ENCODE peak calls at places on chromosomes 1 and 21, in nine cellular contexts. P is heart right ventricle, R is AG04450, W is breast epithelium, D is fibroblast of mammary gland, G is ovary, O is AG10803, A is Peyer's patch, J is GM12865. L is an unnamed sample.

GRCh38 chr1:81433676-81434075 is 367.1 kb upstream of the ADGRL2 start:
- DNase-seq in P (no peak), R (no peak), W (no peak), D (no peak), G (no peak), O (no peak), A (no peak), J (no peak), L (no peak)

GRCh38 chr1:25998075-25998761 is 355 bp upstream of the PAFAH2 start:
- DNase-seq in P (peak), R (peak), W (peak), D (peak), G (peak), O (peak), A (peak), J (peak), L (peak)

GRCh38 chr1:55484173-55484572 is 269.0 kb upstream of the USP24 start:
- DNase-seq in P (no peak), R (no peak), W (no peak), D (no peak), G (no peak), O (peak), A (no peak), J (no peak), L (no peak)

GRCh38 chr1:229420765-229421164 is 13.1 kb downstream of the ACTA1 start:
- DNase-seq in P (no peak), R (no peak), W (no peak), D (no peak), G (no peak), O (no peak), A (no peak), J (peak), L (no peak)

GRCh38 chr1:25001125-25001915 is 71.2 kb upstream of the RUNX3 start:
- DNase-seq in P (no peak), R (no peak), W (no peak), D (no peak), G (no peak), O (no peak), A (no peak), J (peak), L (peak)

GRCh38 chr21:17389311-17389710 is 123.5 kb upstream of the CXADR start:
- DNase-seq in P (no peak), R (no peak), W (no peak), D (no peak), G (no peak), O (no peak), A (no peak), J (no peak), L (no peak)

GRCh38 chr1:29305943-29306342 is 69.6 kb downstream of the PTPRU start:
- DNase-seq in P (no peak), R (no peak), W (no peak), D (no peak), G (no peak), O (no peak), A (no peak), J (no peak), L (no peak)

GRCh38 chr1:9203623-9204022 is 31.0 kb upstream of the H6PD start:
- DNase-seq in P (no peak), R (no peak), W (no peak), D (no peak), G (no peak), O (no peak), A (no peak), J (no peak), L (no peak)

GRCh38 chr1:81899214-81899613 is 98.5 kb downstream of the ADGRL2 start:
- DNase-seq in P (no peak), R (no peak), W (no peak), D (no peak), G (no peak), O (no peak), A (no peak), J (no peak), L (no peak)

GRCh38 chr1:67355745-67356424 is 48.2 kb downstream of the IL12RB2 start:
- DNase-seq in P (no peak), R (peak), W (no peak), D (peak), G (no peak), O (peak), A (no peak), J (no peak), L (no peak)

GRCh38 chr1:26785611-26786436 is 1.9 kb upstream of the PIGV start:
- DNase-seq in P (no peak), R (no peak), W (no peak), D (peak), G (no peak), O (peak), A (peak), J (no peak), L (no peak)

GRCh38 chr1:224245188-224245587 is 62.1 kb downstream of the DEGS1 start:
- DNase-seq in P (peak), R (no peak), W (peak), D (peak), G (peak), O (peak), A (peak), J (peak), L (no peak)

GRCh38 chr21:36246080-36246631 is 73.8 kb upstream of the MORC3 start:
- DNase-seq in P (no peak), R (no peak), W (peak), D (no peak), G (no peak), O (no peak), A (no peak), J (no peak), L (no peak)

GRCh38 chr1:43532716-43533115 is 2.0 kb downstream of the PTPRF start:
- DNase-seq in P (no peak), R (no peak), W (no peak), D (no peak), G (no peak), O (no peak), A (no peak), J (no peak), L (no peak)

GRCh38 chr1:94481473-94481933 is 60.1 kb downstream of the F3 start:
- DNase-seq in P (no peak), R (peak), W (peak), D (peak), G (peak), O (peak), A (no peak), J (peak), L (no peak)

GRCh38 chr1:210850556-210850955 is 283.4 kb downstream of the KCNH1 start:
- DNase-seq in P (no peak), R (no peak), W (no peak), D (no peak), G (no peak), O (no peak), A (no peak), J (no peak), L (no peak)

GRCh38 chr1:109796484-109797305 is 33.0 kb upstream of the EPS8L3 start:
- DNase-seq in P (no peak), R (no peak), W (no peak), D (peak), G (no peak), O (no peak), A (no peak), J (no peak), L (no peak)

GRCh38 chr1:19344372-19344810 is 32.3 kb downstream of the SLC66A1 start:
- DNase-seq in P (peak), R (no peak), W (peak), D (peak), G (peak), O (peak), A (peak), J (peak), L (peak)

GRCh38 chr1:156435551-156436318 is 64.8 kb downstream of the MEF2D start:
- DNase-seq in P (no peak), R (no peak), W (no peak), D (no peak), G (no peak), O (no peak), A (no peak), J (no peak), L (no peak)

GRCh38 chr1:214280386-214281029 is 451 bp upstream of the SMYD2 start:
- DNase-seq in P (peak), R (no peak), W (no peak), D (peak), G (peak), O (peak), A (peak), J (peak), L (no peak)

GRCh38 chr21:41045534-41046268 is 122.3 kb upstream of the BACE2 start:
- DNase-seq in P (no peak), R (no peak), W (no peak), D (no peak), G (no peak), O (no peak), A (no peak), J (peak), L (no peak)

GRCh38 chr21:33886316-33886715 is 29.3 kb downstream of the ATP5PO start:
- DNase-seq in P (no peak), R (no peak), W (peak), D (no peak), G (no peak), O (no peak), A (no peak), J (no peak), L (no peak)

GRCh38 chr1:58779837-58780585 is 3.8 kb downstream of the JUN start:
- DNase-seq in P (no peak), R (no peak), W (peak), D (peak), G (peak), O (peak), A (no peak), J (no peak), L (no peak)

GRCh38 chr1:77044133-77044849 is 174.9 kb downstream of the PIGK start:
- DNase-seq in P (no peak), R (no peak), W (no peak), D (peak), G (no peak), O (no peak), A (no peak), J (no peak), L (no peak)

GRCh38 chr1:40041466-40041838 is 923 bp downstream of the CAP1 start:
- DNase-seq in P (no peak), R (no peak), W (no peak), D (no peak), G (no peak), O (no peak), A (no peak), J (no peak), L (no peak)

GRCh38 chr1:40040511-40041465 is at the start of gene CAP1:
- DNase-seq in P (peak), R (peak), W (peak), D (peak), G (peak), O (peak), A (peak), J (peak), L (peak)

GRCh38 chr1:40038693-40039092 is 1.8 kb upstream of the CAP1 start:
- DNase-seq in P (no peak), R (no peak), W (no peak), D (no peak), G (no peak), O (no peak), A (no peak), J (no peak), L (no peak)

GRCh38 chr1:40039757-40040510 is 595 bp upstream of the CAP1 start:
- DNase-seq in P (peak), R (peak), W (peak), D (peak), G (peak), O (peak), A (peak), J (peak), L (peak)

GRCh38 chr1:40039245-40039756 is 1.2 kb upstream of the CAP1 start:
- DNase-seq in P (no peak), R (no peak), W (no peak), D (peak), G (no peak), O (peak), A (no peak), J (peak), L (no peak)
- TF ChIP-seq CTCF in P (peak), R (no peak), W (no peak), D (no peak), G (no peak), O (no peak), A (peak), J (no peak), L (no peak)

GRCh38 chr1:10908266-10908665 is 104.2 kb upstream of the TARDBP start:
- DNase-seq in P (no peak), R (no peak), W (no peak), D (no peak), G (no peak), O (no peak), A (no peak), J (no peak), L (no peak)

GRCh38 chr1:10912441-10912840 is 100.0 kb upstream of the TARDBP start:
- DNase-seq in P (no peak), R (no peak), W (no peak), D (no peak), G (no peak), O (no peak), A (no peak), J (no peak), L (no peak)

GRCh38 chr1:10909697-10910489 is 102.6 kb upstream of the TARDBP start:
- DNase-seq in P (peak), R (no peak), W (no peak), D (peak), G (no peak), O (no peak), A (peak), J (peak), L (peak)

GRCh38 chr1:10911274-10912166 is 100.9 kb upstream of the TARDBP start:
- DNase-seq in P (no peak), R (no peak), W (no peak), D (no peak), G (no peak), O (no peak), A (no peak), J (no peak), L (no peak)

GRCh38 chr1:10910490-10911273 is 101.8 kb upstream of the TARDBP start:
- DNase-seq in P (no peak), R (no peak), W (no peak), D (no peak), G (no peak), O (no peak), A (no peak), J (no peak), L (no peak)
- TF ChIP-seq CTCF in P (no peak), R (no peak), W (no peak), D (no peak), G (no peak), O (no peak), A (no peak), J (no peak), L (no peak)

GRCh38 chr21:21309510-21309909 is 311.3 kb downstream of the NCAM2 start:
- DNase-seq in P (no peak), R (no peak), W (no peak), D (no peak), G (no peak), O (no peak), A (no peak), J (no peak), L (no peak)
- TF ChIP-seq CTCF in P (no peak), R (no peak), W (no peak), D (no peak), G (no peak), O (no peak), A (no peak), J (no peak), L (no peak)

DNA sequence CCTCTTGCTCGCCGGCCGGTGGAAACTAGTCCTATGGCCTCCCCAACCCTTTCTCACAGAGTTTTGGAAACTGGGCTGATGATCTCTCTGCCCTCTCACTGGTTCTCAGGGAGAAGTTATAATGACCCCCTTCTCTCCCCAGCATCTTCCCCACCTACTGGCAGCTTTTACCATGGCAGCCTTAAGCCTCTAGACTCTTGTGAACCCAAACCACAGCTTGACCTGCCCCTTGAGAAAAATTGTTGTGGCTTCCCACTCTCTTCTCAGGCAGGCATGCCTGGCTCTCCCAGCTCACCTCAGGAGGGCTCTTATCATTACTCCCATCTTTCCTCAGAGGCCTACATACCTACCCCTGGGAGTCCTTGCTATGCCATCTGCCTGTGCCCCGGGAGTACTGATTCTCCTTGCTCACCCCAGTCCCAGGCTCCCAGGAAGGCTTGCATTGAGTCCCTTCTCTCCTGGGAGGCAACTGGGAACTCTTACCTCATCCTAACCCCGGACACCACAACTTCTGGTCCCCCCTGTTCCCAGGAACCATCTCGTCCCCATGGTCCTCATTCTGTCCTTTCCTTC is 1.6 kb downstream of the NSUN4 start:
- DNase-seq in P (no peak), R (no peak), W (no peak), D (peak), G (no peak), O (peak), A (no peak), J (peak), L (no peak)
- TF ChIP-seq CTCF in P (no peak), R (peak), W (no peak), D (peak), G (no peak), O (peak), A (no peak), J (peak), L (peak)

L was measured in natural killer cell.